ENCODE peak calls at places on chromosomes 2 and 18, in seven cellular contexts. Z, H, J, O, E, A and N are unnamed samples.

GRCh38 chr2:26018184-26018716 is 15.6 kb upstream of the RAB10 start:
- DNase-seq in Z (no peak), H (peak; percentile 88), J (peak; percentile 85), O (peak; percentile 79), E (peak; percentile 75), A (peak; percentile 53), N (peak; percentile 86)

GRCh38 chr18:24072743-24073142 is 58.2 kb downstream of the TTC39C start:
- DNase-seq in Z (no peak), H (no peak), J (no peak), O (no peak), E (no peak), A (no peak), N (no peak)

GRCh38 chr18:6613581-6613980 is 115.9 kb upstream of the ARHGAP28 start:
- DNase-seq in Z (no peak), H (no peak), J (peak; percentile 37), O (no peak), E (no peak), A (no peak), N (no peak)

GRCh38 chr2:151544449-151544848 is 134.7 kb downstream of the RIF1 start:
- DNase-seq in Z (no peak), H (no peak), J (no peak), O (no peak), E (no peak), A (no peak), N (no peak)

GRCh38 chr2:69566669-69567068 is 76.9 kb downstream of the AAK1 start:
- DNase-seq in Z (no peak), H (no peak), J (no peak), O (no peak), E (no peak), A (no peak), N (no peak)

GRCh38 chr18:32674491-32674890 is 98.3 kb downstream of the KLHL14 start:
- DNase-seq in Z (no peak), H (no peak), J (peak; percentile 38), O (no peak), E (no peak), A (no peak), N (peak; percentile 14)

GRCh38 chr18:47883771-47884413 is 46.6 kb downstream of the SMAD2 start:
- DNase-seq in Z (no peak), H (peak; percentile 76), J (no peak), O (no peak), E (no peak), A (no peak), N (no peak)

GRCh38 chr2:137865954-137866540 is 98.2 kb upstream of the HNMT start:
- DNase-seq in Z (peak; percentile 61), H (peak; percentile 39), J (peak; percentile 82), O (peak; percentile 59), E (peak; percentile 24), A (peak; percentile 76), N (peak; percentile 54)

GRCh38 chr2:216073773-216074172 is 7.8 kb downstream of the PECR start:
- DNase-seq in Z (no peak), H (no peak), J (no peak), O (no peak), E (no peak), A (no peak), N (no peak)

GRCh38 chr2:241703128-241703604 is 1.3 kb downstream of the ING5 start:
- DNase-seq in Z (no peak), H (no peak), J (peak; percentile 23), O (no peak), E (no peak), A (no peak), N (no peak)

GRCh38 chr2:63737085-63737701 is 104.5 kb upstream of the UGP2 start:
- DNase-seq in Z (no peak), H (no peak), J (no peak), O (no peak), E (no peak), A (no peak), N (no peak)

GRCh38 chr2:70202236-70202806 is 11.5 kb upstream of the C2orf42 start:
- DNase-seq in Z (no peak), H (no peak), J (no peak), O (no peak), E (no peak), A (no peak), N (no peak)

GRCh38 chr2:18501156-18501555 is 59.3 kb downstream of the RDH14 start:
- DNase-seq in Z (no peak), H (no peak), J (no peak), O (no peak), E (no peak), A (no peak), N (no peak)

GRCh38 chr2:18503686-18504085 is 56.8 kb downstream of the RDH14 start:
- DNase-seq in Z (no peak), H (no peak), J (no peak), O (no peak), E (no peak), A (no peak), N (no peak)

GRCh38 chr2:18510775-18511174 is 49.7 kb downstream of the RDH14 start:
- DNase-seq in Z (no peak), H (no peak), J (no peak), O (no peak), E (no peak), A (no peak), N (no peak)

GRCh38 chr2:18505703-18506341 is 54.6 kb downstream of the RDH14 start:
- DNase-seq in Z (no peak), H (no peak), J (no peak), O (no peak), E (no peak), A (no peak), N (no peak)

GRCh38 chr2:18506883-18507519 is 53.5 kb downstream of the RDH14 start:
- DNase-seq in Z (no peak), H (no peak), J (no peak), O (no peak), E (no peak), A (no peak), N (no peak)
- H3K18ac ChIP-seq in Z (no peak overlapping the region), H (no peak overlapping the region), J (no peak overlapping the region), O (no peak overlapping the region), E (no peak overlapping the region), A (no peak overlapping the region), N (no peak overlapping the region)

DNA sequence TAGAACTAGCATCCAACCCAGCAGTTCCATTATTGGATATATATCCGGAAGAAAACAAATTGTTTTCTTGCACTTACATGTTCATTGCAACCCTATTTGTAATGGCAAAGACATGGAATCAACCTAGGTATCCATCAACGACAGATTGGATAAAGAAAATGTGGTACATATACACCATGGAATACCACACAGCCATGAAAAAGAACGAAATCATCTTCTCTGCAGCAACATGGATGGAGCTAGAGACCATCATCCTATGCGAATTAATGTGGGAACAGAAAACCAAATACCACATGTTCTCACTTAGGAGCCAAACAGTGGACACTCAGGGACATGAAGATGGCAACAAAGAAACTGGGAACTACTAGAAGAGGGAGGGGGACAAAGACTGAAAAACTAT is 352.7 kb downstream of the CDH2 start:
- DNase-seq in Z (no peak), H (no peak), J (no peak), O (no peak), E (no peak), A (no peak), N (no peak)
- H4K8ac ChIP-seq in Z (no peak overlapping the region), H (no peak overlapping the region), J (no peak overlapping the region), O (no peak overlapping the region), E (no peak overlapping the region), A (no peak overlapping the region), N (no peak overlapping the region)

GRCh38 chr2:23843051-23843976 is 83.6 kb downstream of the ATAD2B start:
- DNase-seq in Z (no peak), H (peak; percentile 44), J (peak; percentile 1), O (no peak), E (no peak), A (no peak), N (peak; percentile 20)
- H3K18ac ChIP-seq in Z (no peak overlapping the region), H (no peak overlapping the region), J (no peak overlapping the region), O (no peak overlapping the region), E (no peak overlapping the region), A (no peak overlapping the region), N (no peak overlapping the region)

GRCh38 chr2:3277748-3278520 is 99.7 kb downstream of the EIPR1 start:
- DNase-seq in Z (no peak), H (no peak), J (no peak), O (peak; percentile 20), E (no peak), A (no peak), N (no peak)
- H4K8ac ChIP-seq in Z (no peak overlapping the region), H (no peak overlapping the region), J (no peak overlapping the region), O (no peak overlapping the region), E (no peak overlapping the region), A (no peak overlapping the region), N (no peak overlapping the region)

DNA sequence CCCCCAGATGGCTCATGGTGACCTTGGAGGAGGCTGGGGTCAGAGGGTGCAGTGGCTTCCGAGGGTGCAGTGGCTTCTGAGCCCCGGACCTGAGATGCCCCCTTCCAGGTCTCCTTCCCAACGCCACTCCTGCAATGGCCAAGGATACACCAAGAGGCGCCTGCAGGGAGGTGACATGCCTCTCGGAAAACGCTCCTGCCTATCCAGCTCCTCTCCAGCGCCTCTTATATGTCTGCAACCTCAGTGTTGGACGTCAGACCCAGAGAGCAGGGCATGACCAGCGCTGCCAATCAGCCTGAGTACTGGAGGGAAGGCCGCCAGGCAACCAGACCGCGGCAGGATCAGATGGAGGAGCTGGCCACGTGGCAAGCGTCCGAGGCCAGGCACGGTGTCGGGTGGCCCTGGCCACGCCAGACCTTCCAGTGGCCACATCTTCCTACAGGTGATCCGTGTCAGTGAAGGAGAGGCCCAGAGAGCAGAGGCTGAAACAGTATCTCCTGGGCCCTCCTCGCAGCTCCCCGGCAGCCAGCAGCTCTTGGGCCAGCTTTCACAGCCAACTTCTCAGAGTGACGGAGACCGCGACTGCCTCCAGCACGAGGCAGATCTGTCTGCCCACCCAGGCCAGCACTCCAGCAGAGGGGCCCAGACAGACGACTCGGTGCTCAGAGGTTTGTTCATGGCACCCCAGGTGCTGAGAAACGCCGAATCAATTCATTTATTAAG is 199.5 kb upstream of the SALL3 start:
- DNase-seq in Z (no peak), H (no peak), J (no peak), O (peak; percentile 23), E (no peak), A (no peak), N (no peak)
- H3K18ac ChIP-seq in Z (peak overlapping the region; percentile 24), H (no peak overlapping the region), J (no peak overlapping the region), O (no peak overlapping the region), E (no peak overlapping the region), A (no peak overlapping the region), N (no peak overlapping the region)

DNA sequence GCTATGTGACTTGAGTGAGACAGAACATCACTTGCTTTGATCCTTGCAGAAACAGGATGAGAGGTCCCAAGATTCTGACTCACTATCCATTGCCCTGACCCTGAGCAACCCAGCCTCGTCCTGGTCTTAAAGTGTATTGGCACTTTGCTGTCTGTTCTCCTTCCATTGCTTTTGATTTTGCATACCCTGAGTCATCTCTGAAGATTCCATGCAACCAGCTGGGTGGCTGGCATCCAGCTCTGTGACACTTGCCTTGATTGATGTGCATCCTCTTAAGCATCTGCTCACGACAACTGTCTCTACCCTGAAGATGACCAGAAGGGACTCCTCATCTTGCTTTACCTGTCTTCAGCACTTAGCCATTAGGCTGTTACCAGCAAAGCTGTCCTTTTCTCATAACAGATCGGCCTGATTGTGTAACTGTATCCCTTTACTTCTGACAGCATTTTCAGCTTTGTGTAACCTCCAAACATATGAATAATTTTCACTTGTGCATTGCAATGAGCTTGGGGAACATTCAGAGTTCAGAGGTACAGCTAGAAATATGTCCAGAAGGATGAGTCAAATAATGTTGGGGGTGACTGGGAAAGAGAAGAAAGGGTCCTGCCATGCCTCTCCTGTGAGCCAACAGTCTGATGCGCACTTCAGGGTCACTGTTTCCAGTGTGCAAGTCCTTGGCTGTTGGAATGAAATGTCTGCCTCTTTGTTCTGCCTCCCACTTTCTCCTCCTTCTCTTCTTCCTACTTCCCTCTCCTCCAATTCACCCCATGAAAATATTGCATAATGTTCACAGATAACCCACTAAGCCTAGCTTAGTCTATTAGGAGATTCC is 249.7 kb upstream of the OSR1 start:
- DNase-seq in Z (no peak), H (peak; percentile 93), J (peak; percentile 29), O (no peak), E (no peak), A (no peak), N (peak; percentile 94)
- H4K8ac ChIP-seq in Z (no peak overlapping the region), H (peak overlapping the region; percentile 68), J (no peak overlapping the region), O (no peak overlapping the region), E (no peak overlapping the region), A (no peak overlapping the region), N (peak overlapping the region; percentile 59)

GRCh38 chr2:46036929-46037328 is 260.3 kb upstream of the EPAS1 start:
- DNase-seq in Z (no peak), H (peak; percentile 32), J (no peak), O (no peak), E (peak; percentile 14), A (no peak), N (peak; percentile 70)
- H3K18ac ChIP-seq in Z (no peak overlapping the region), H (no peak overlapping the region), J (no peak overlapping the region), O (no peak overlapping the region), E (no peak overlapping the region), A (no peak overlapping the region), N (no peak overlapping the region)